ENCODE peak calls at places on chromosomes 13 and 19, in six cellular contexts. O is SHP77, E is C1 segment of cervical spinal cord, D is fibroblast of lung, P is neural progenitor cell, A is WTC11. V is an unnamed sample.
A peak's percentile ranks its signal among the peaks of the same experiment; 100 is the strongest.

GRCh38 chr13:99959538-99960230 is 11.9 kb downstream of the ZIC5 start:
- DNase-seq in P (peak; percentile 68), D (no peak), A (peak; percentile 43), O (no peak), E (no peak), V (no peak)

GRCh38 chr19:41682437-41682836 is 5.6 kb downstream of the CEACAM7 start:
- DNase-seq in O (no peak), A (no peak), E (no peak), P (no peak), D (no peak), V (no peak)

GRCh38 chr19:12721656-12722565 is 1.8 kb downstream of the TNPO2 start:
- DNase-seq in A (peak; percentile 79), D (peak; percentile 80), P (peak; percentile 94), O (no peak), E (peak; percentile 64), V (peak; percentile 48)

GRCh38 chr19:18408053-18408476 is 10.6 kb upstream of the LRRC25 start:
- DNase-seq in O (peak; percentile 23), E (no peak), A (peak; percentile 74), D (no peak), P (peak; percentile 47), V (no peak)

GRCh38 chr13:20393273-20394235 is 132.1 kb downstream of the CRYL1 start:
- DNase-seq in P (no peak), A (no peak), O (no peak), D (no peak), E (no peak), V (no peak)

GRCh38 chr19:16627194-16627927 is 643 bp downstream of the MED26 start:
- DNase-seq in D (peak; percentile 3), E (no peak), A (no peak), O (no peak), P (peak; percentile 52), V (no peak)

GRCh38 chr13:50421457-50422130 is 406.4 kb downstream of the KCNRG start:
- DNase-seq in D (peak; percentile 38), O (no peak), A (no peak), P (no peak), E (no peak), V (no peak)

GRCh38 chr19:38388310-38389100 is at the start of gene SPRED3:
- DNase-seq in E (peak; percentile 77), A (peak; percentile 73), D (peak; percentile 70), O (no peak), P (peak; percentile 91), V (no peak)

GRCh38 chr13:66886248-66886647 is 343.9 kb downstream of the PCDH9 start:
- DNase-seq in E (peak; percentile 49), O (peak; percentile 53), P (peak; percentile 3), A (no peak), D (no peak), V (peak; percentile 56)

GRCh38 chr19:19539738-19540703 is 2.0 kb downstream of the CILP2 start:
- DNase-seq in D (peak; percentile 71), P (peak; percentile 59), A (peak; percentile 98), E (no peak), O (no peak), V (no peak)

GRCh38 chr13:50991624-50992610 is 82.3 kb downstream of the RNASEH2B start:
- DNase-seq in P (no peak), D (no peak), O (no peak), E (no peak), A (no peak), V (no peak)

GRCh38 chr19:47499371-47499770 is 15.4 kb upstream of the KPTN start:
- DNase-seq in D (no peak), E (no peak), A (no peak), O (no peak), P (no peak), V (no peak)

V was measured in NCI-H1092.